ENCODE peak calls at places on chromosomes 3 and 15, in eight cellular contexts. V, S, E, F, U, Y, P and N are unnamed samples.

GRCh38 chr15:76470691-76471090 is 134.1 kb downstream of the ISL2 start:
- DNase-seq in V (peak), S (no peak), E (no peak), F (peak), U (no peak), Y (no peak), P (no peak), N (no peak)

GRCh38 chr15:41323611-41324010 is 8.8 kb downstream of the OIP5 start:
- DNase-seq in V (no peak), S (no peak), E (no peak), F (no peak), U (no peak), Y (no peak), P (no peak), N (no peak)

GRCh38 chr15:38267416-38268022 is 14.9 kb downstream of the SPRED1 start:
- DNase-seq in V (no peak), S (no peak), E (no peak), F (peak), U (no peak), Y (no peak), P (no peak), N (no peak)

GRCh38 chr3:104673981-104674380 is 692.7 kb upstream of the ALCAM start:
- DNase-seq in V (no peak), S (no peak), E (no peak), F (no peak), U (no peak), Y (no peak), P (no peak), N (no peak)

GRCh38 chr3:46298871-46299607 is 54.9 kb upstream of the CCR2 start:
- DNase-seq in V (no peak), S (no peak), E (no peak), F (no peak), U (no peak), Y (no peak), P (peak), N (no peak)

GRCh38 chr15:97815841-97816240 is 144.7 kb upstream of the ARRDC4 start:
- DNase-seq in V (no peak), S (no peak), E (no peak), F (no peak), U (no peak), Y (no peak), P (no peak), N (no peak)

GRCh38 chr3:32459474-32459873 is 43.2 kb downstream of the CMTM6 start:
- DNase-seq in V (no peak), S (no peak), E (no peak), F (no peak), U (no peak), Y (no peak), P (no peak), N (no peak)

GRCh38 chr3:194058189-194058571 is 77.8 kb upstream of the HES1 start:
- DNase-seq in V (no peak), S (no peak), E (peak), F (peak), U (peak), Y (peak), P (peak), N (no peak)

GRCh38 chr15:90002428-90002844 is 1.3 kb downstream of the ZNF710 start:
- DNase-seq in V (peak), S (no peak), E (peak), F (peak), U (no peak), Y (peak), P (peak), N (no peak)

GRCh38 chr3:139327861-139328260 is 16.0 kb upstream of the MRPS22 start:
- DNase-seq in V (no peak), S (no peak), E (no peak), F (no peak), U (no peak), Y (no peak), P (no peak), N (no peak)

GRCh38 chr3:125128861-125129501 is 73.2 kb upstream of the HEG1 start:
- DNase-seq in V (peak), S (no peak), E (no peak), F (peak), U (peak), Y (no peak), P (no peak), N (peak)

GRCh38 chr3:157233923-157234322 is 74.0 kb upstream of the CCNL1 start:
- DNase-seq in V (no peak), S (no peak), E (no peak), F (no peak), U (no peak), Y (no peak), P (no peak), N (no peak)

GRCh38 chr3:81308296-81308695 is 453.1 kb downstream of the GBE1 start:
- DNase-seq in V (no peak), S (no peak), E (no peak), F (peak), U (no peak), Y (no peak), P (no peak), N (no peak)

GRCh38 chr15:90482124-90483011 is 47.4 kb upstream of the CRTC3 start:
- DNase-seq in V (no peak), S (peak), E (peak), F (peak), U (peak), Y (peak), P (peak), N (peak)

GRCh38 chr3:28726840-28727239 is 378.2 kb upstream of the AZI2 start:
- DNase-seq in V (peak), S (no peak), E (no peak), F (peak), U (peak), Y (peak), P (peak), N (no peak)

GRCh38 chr3:169923189-169923588 is 11.8 kb downstream of the SAMD7 start:
- DNase-seq in V (peak), S (no peak), E (no peak), F (peak), U (no peak), Y (no peak), P (no peak), N (no peak)

GRCh38 chr3:196756738-196757137 is 17.1 kb downstream of the PAK2 start:
- DNase-seq in V (no peak), S (no peak), E (no peak), F (no peak), U (no peak), Y (no peak), P (no peak), N (no peak)

GRCh38 chr3:18443670-18444596 is 18.8 kb upstream of the SATB1 start:
- DNase-seq in V (no peak), S (no peak), E (no peak), F (peak), U (peak), Y (peak), P (peak), N (no peak)

GRCh38 chr3:184316792-184317191 is 2.4 kb downstream of the EIF4G1 start:
- DNase-seq in V (no peak), S (no peak), E (no peak), F (no peak), U (no peak), Y (no peak), P (no peak), N (no peak)

GRCh38 chr15:57589276-57590073 is 2.2 kb upstream of the MYZAP start:
- DNase-seq in V (no peak), S (no peak), E (no peak), F (no peak), U (no peak), Y (no peak), P (no peak), N (no peak)

GRCh38 chr15:40313531-40314398 is 6.0 kb upstream of the PLCB2 start:
- DNase-seq in V (no peak), S (no peak), E (no peak), F (peak), U (no peak), Y (no peak), P (no peak), N (no peak)

GRCh38 chr15:67124111-67124510 is 58.7 kb downstream of the SMAD3 start:
- DNase-seq in V (no peak), S (no peak), E (no peak), F (peak), U (no peak), Y (no peak), P (no peak), N (no peak)

GRCh38 chr3:33954956-33955355 is 156.5 kb downstream of the PDCD6IP start:
- DNase-seq in V (no peak), S (no peak), E (no peak), F (no peak), U (peak), Y (peak), P (no peak), N (no peak)

GRCh38 chr15:37733628-37734027 is 200.8 kb upstream of the TMCO5A start:
- DNase-seq in V (no peak), S (no peak), E (no peak), F (no peak), U (no peak), Y (no peak), P (no peak), N (no peak)

GRCh38 chr15:80662129-80662528 is 33.0 kb upstream of the ABHD17C start:
- DNase-seq in V (no peak), S (no peak), E (no peak), F (peak), U (no peak), Y (no peak), P (no peak), N (no peak)

GRCh38 chr15:43516801-43517353 is 531 bp upstream of the MAP1A start:
- DNase-seq in V (no peak), S (no peak), E (no peak), F (no peak), U (no peak), Y (no peak), P (peak), N (no peak)

GRCh38 chr3:107263269-107264021 is 113.8 kb upstream of the CCDC54 start:
- DNase-seq in V (no peak), S (no peak), E (no peak), F (peak), U (no peak), Y (no peak), P (no peak), N (no peak)

GRCh38 chr3:42544492-42545283 is 37.1 kb downstream of the SEC22C start:
- DNase-seq in V (no peak), S (no peak), E (no peak), F (no peak), U (no peak), Y (no peak), P (no peak), N (no peak)

GRCh38 chr3:158350971-158351370 is 220.0 kb upstream of the MLF1 start:
- DNase-seq in V (no peak), S (no peak), E (no peak), F (no peak), U (no peak), Y (no peak), P (no peak), N (no peak)

GRCh38 chr3:42880601-42881451 is 5.1 kb upstream of the CYP8B1 start:
- DNase-seq in V (peak), S (peak), E (peak), F (peak), U (peak), Y (peak), P (peak), N (no peak)

GRCh38 chr3:64796597-64796996 is 108.8 kb upstream of the ADAMTS9 start:
- DNase-seq in V (no peak), S (no peak), E (no peak), F (peak), U (no peak), Y (no peak), P (no peak), N (no peak)

GRCh38 chr3:7382293-7383033 is 521.5 kb downstream of the GRM7 start:
- DNase-seq in V (no peak), S (no peak), E (no peak), F (no peak), U (no peak), Y (no peak), P (no peak), N (no peak)

GRCh38 chr3:10783360-10784346 is 32.4 kb upstream of the SLC6A11 start:
- DNase-seq in V (no peak), S (no peak), E (peak), F (peak), U (peak), Y (no peak), P (peak), N (no peak)

GRCh38 chr15:101440846-101441590 is 48.5 kb downstream of the PCSK6 start:
- DNase-seq in V (no peak), S (no peak), E (no peak), F (no peak), U (no peak), Y (no peak), P (no peak), N (no peak)

GRCh38 chr3:197888511-197888910 is 61.5 kb upstream of the RPL35A start:
- DNase-seq in V (no peak), S (no peak), E (no peak), F (no peak), U (no peak), Y (no peak), P (no peak), N (no peak)

GRCh38 chr15:25789616-25790002 is 73.5 kb downstream of the ATP10A start:
- DNase-seq in V (no peak), S (no peak), E (no peak), F (no peak), U (no peak), Y (no peak), P (no peak), N (no peak)